ENCODE peak calls at places on chromosomes 11 and 22, in ten cellular contexts. R is activated CD8-positive, alpha-beta T cell treated with anti-CD3 and anti-CD28 coated beads for 36 hours; M is heart left ventricle; V is mucosa of descending colon; A is upper lobe of right lung; K is activated T-cell treated with anti-CD3 and anti-CD28 coated beads, Interleukin-2, amount 50 U/mL, for 4 hours; G is stimulated activated naive CD8-positive, alpha-beta T cell treated with anti-CD3 and anti-CD28 coated beads, Interleukin-15, Interleukin-2, amounts not matched to agents 100 U/mL and 50 U/mL, for 24 hours; N is natural killer cell; O is heart right ventricle; I is activated CD4-positive, alpha-beta T cell treated with anti-CD3 and anti-CD28 coated beads for 36 hours. J is an unnamed sample.

GRCh38 chr11:131253885-131254204 is 116.6 kb upstream of the NTM start:
- ATAC-seq in R (no peak), M (no peak), V (no peak), A (peak), K (no peak), G (no peak), N (no peak), O (no peak), I (no peak), J (no peak)

GRCh38 chr22:39894554-39895092 is 1.1 kb upstream of the ENTHD1 start:
- ATAC-seq in R (no peak), M (no peak), V (no peak), A (no peak), K (no peak), G (no peak), N (no peak), O (no peak), I (no peak), J (no peak)

GRCh38 chr11:76705834-76706233 is 35.3 kb upstream of the LRRC32 start:
- ATAC-seq in R (no peak), M (no peak), V (no peak), A (no peak), K (no peak), G (no peak), N (no peak), O (no peak), I (no peak), J (no peak)

GRCh38 chr11:35227551-35228341 is 88.8 kb downstream of the CD44 start:
- ATAC-seq in R (no peak), M (no peak), V (peak), A (peak), K (no peak), G (no peak), N (no peak), O (no peak), I (no peak), J (no peak)

GRCh38 chr11:17931595-17931994 is 81.3 kb downstream of the SERGEF start:
- ATAC-seq in R (no peak), M (no peak), V (no peak), A (no peak), K (no peak), G (no peak), N (no peak), O (no peak), I (no peak), J (no peak)

GRCh38 chr11:61477734-61478148 is 30.8 kb upstream of the LRRC10B start:
- ATAC-seq in R (peak), M (no peak), V (peak), A (peak), K (peak), G (no peak), N (peak), O (peak), I (peak), J (peak)

GRCh38 chr22:26835929-26836528 is 178.6 kb downstream of the MIAT start:
- ATAC-seq in R (peak), M (no peak), V (peak), A (peak), K (no peak), G (peak), N (no peak), O (no peak), I (no peak), J (peak)

GRCh38 chr22:25159028-25159427 is 40.6 kb upstream of the CRYBB3 start:
- ATAC-seq in R (no peak), M (no peak), V (no peak), A (no peak), K (no peak), G (no peak), N (no peak), O (no peak), I (no peak), J (no peak)

GRCh38 chr11:11444027-11444799 is 91.2 kb upstream of the CSNK2A3 start:
- ATAC-seq in R (no peak), M (peak), V (peak), A (peak), K (no peak), G (no peak), N (no peak), O (peak), I (no peak), J (no peak)

J was measured in activated T-helper 17 cell treated with anti-CD3 and anti-CD28 coated beads, Interleukin-2, amount 50 U/mL, for 72 hours.